ENCODE peak calls at places on chromosomes 1 and 21, in seven cellular contexts. One of them, this sample, is unnamed.

GRCh38 chr1:98870959-98871903 is 133.4 kb downstream of the PLPPR5 start:
- DNase-seq in fibroblast of pulmonary artery: peak
- DNase-seq in neural crest cell: no peak
- DNase-seq in psoas muscle: no peak
- DNase-seq in fibroblast of villous mesenchyme: no peak
- DNase-seq in lower leg skin: no peak
- DNase-seq in heart right ventricle: no peak
- DNase-seq in this sample: no peak

GRCh38 chr1:234612352-234613127 is 2.6 kb upstream of the IRF2BP2 start:
- DNase-seq in heart right ventricle: peak
- DNase-seq in psoas muscle: peak
- DNase-seq in lower leg skin: peak
- DNase-seq in neural crest cell: peak
- DNase-seq in fibroblast of villous mesenchyme: peak
- DNase-seq in fibroblast of pulmonary artery: peak
- DNase-seq in this sample: peak

GRCh38 chr1:42141978-42142377 is 11.2 kb upstream of the GUCA2B start:
- DNase-seq in psoas muscle: no peak
- DNase-seq in fibroblast of pulmonary artery: no peak
- DNase-seq in heart right ventricle: no peak
- DNase-seq in lower leg skin: peak
- DNase-seq in neural crest cell: no peak
- DNase-seq in fibroblast of villous mesenchyme: no peak
- DNase-seq in this sample: no peak

GRCh38 chr1:183881387-183882084 is 76.6 kb downstream of the RGL1 start:
- DNase-seq in fibroblast of villous mesenchyme: peak
- DNase-seq in fibroblast of pulmonary artery: peak
- DNase-seq in neural crest cell: no peak
- DNase-seq in heart right ventricle: peak
- DNase-seq in lower leg skin: no peak
- DNase-seq in psoas muscle: peak
- DNase-seq in this sample: no peak

GRCh38 chr1:204756349-204756748 is 70.8 kb upstream of the LRRN2 start:
- DNase-seq in fibroblast of pulmonary artery: no peak
- DNase-seq in neural crest cell: no peak
- DNase-seq in fibroblast of villous mesenchyme: no peak
- DNase-seq in psoas muscle: no peak
- DNase-seq in lower leg skin: no peak
- DNase-seq in heart right ventricle: no peak
- DNase-seq in this sample: no peak

GRCh38 chr1:203289281-203289981 is 15.9 kb upstream of the BTG2 start:
- DNase-seq in heart right ventricle: peak
- DNase-seq in lower leg skin: no peak
- DNase-seq in fibroblast of pulmonary artery: no peak
- DNase-seq in psoas muscle: no peak
- DNase-seq in neural crest cell: no peak
- DNase-seq in fibroblast of villous mesenchyme: no peak
- DNase-seq in this sample: peak

GRCh38 chr1:29772584-29772983 is 536.3 kb downstream of the PTPRU start:
- DNase-seq in heart right ventricle: no peak
- DNase-seq in psoas muscle: no peak
- DNase-seq in neural crest cell: no peak
- DNase-seq in fibroblast of villous mesenchyme: no peak
- DNase-seq in fibroblast of pulmonary artery: no peak
- DNase-seq in lower leg skin: peak
- DNase-seq in this sample: no peak

GRCh38 chr1:29960906-29961675 is 724.8 kb downstream of the PTPRU start:
- DNase-seq in fibroblast of pulmonary artery: no peak
- DNase-seq in lower leg skin: peak
- DNase-seq in fibroblast of villous mesenchyme: no peak
- DNase-seq in neural crest cell: peak
- DNase-seq in psoas muscle: no peak
- DNase-seq in heart right ventricle: no peak
- DNase-seq in this sample: no peak

GRCh38 chr1:7582439-7582972 is 188.6 kb upstream of the VAMP3 start:
- DNase-seq in fibroblast of villous mesenchyme: no peak
- DNase-seq in lower leg skin: peak
- DNase-seq in fibroblast of pulmonary artery: no peak
- DNase-seq in heart right ventricle: no peak
- DNase-seq in neural crest cell: no peak
- DNase-seq in psoas muscle: no peak
- DNase-seq in this sample: no peak

GRCh38 chr1:18413906-18414305 is 66.8 kb upstream of the KLHDC7A start:
- DNase-seq in psoas muscle: no peak
- DNase-seq in heart right ventricle: no peak
- DNase-seq in neural crest cell: no peak
- DNase-seq in fibroblast of pulmonary artery: no peak
- DNase-seq in fibroblast of villous mesenchyme: no peak
- DNase-seq in lower leg skin: peak
- DNase-seq in this sample: no peak

GRCh38 chr1:212396638-212397037 is 18.0 kb downstream of the PACC1 start:
- DNase-seq in lower leg skin: no peak
- DNase-seq in heart right ventricle: no peak
- DNase-seq in neural crest cell: no peak
- DNase-seq in fibroblast of pulmonary artery: peak
- DNase-seq in fibroblast of villous mesenchyme: no peak
- DNase-seq in psoas muscle: no peak
- DNase-seq in this sample: no peak

GRCh38 chr1:58209578-58209977 is 336.9 kb downstream of the OMA1 start:
- DNase-seq in lower leg skin: no peak
- DNase-seq in neural crest cell: no peak
- DNase-seq in heart right ventricle: no peak
- DNase-seq in fibroblast of villous mesenchyme: no peak
- DNase-seq in psoas muscle: no peak
- DNase-seq in fibroblast of pulmonary artery: no peak
- DNase-seq in this sample: no peak

GRCh38 chr1:84827566-84827965 is 65.4 kb downstream of the LPAR3 start:
- DNase-seq in neural crest cell: no peak
- DNase-seq in fibroblast of villous mesenchyme: no peak
- DNase-seq in heart right ventricle: no peak
- DNase-seq in fibroblast of pulmonary artery: no peak
- DNase-seq in psoas muscle: no peak
- DNase-seq in lower leg skin: no peak
- DNase-seq in this sample: no peak

GRCh38 chr1:84823991-84824390 is 69.0 kb downstream of the LPAR3 start:
- DNase-seq in neural crest cell: no peak
- DNase-seq in lower leg skin: no peak
- DNase-seq in psoas muscle: no peak
- DNase-seq in fibroblast of pulmonary artery: no peak
- DNase-seq in fibroblast of villous mesenchyme: no peak
- DNase-seq in heart right ventricle: no peak
- DNase-seq in this sample: no peak

GRCh38 chr1:4345126-4345525 is 309.3 kb upstream of the AJAP1 start:
- DNase-seq in lower leg skin: no peak
- DNase-seq in heart right ventricle: no peak
- DNase-seq in fibroblast of villous mesenchyme: no peak
- DNase-seq in psoas muscle: no peak
- DNase-seq in fibroblast of pulmonary artery: no peak
- DNase-seq in neural crest cell: no peak
- DNase-seq in this sample: no peak

GRCh38 chr1:84862810-84863251 is 30.2 kb downstream of the LPAR3 start:
- DNase-seq in heart right ventricle: no peak
- DNase-seq in fibroblast of villous mesenchyme: no peak
- DNase-seq in fibroblast of pulmonary artery: no peak
- DNase-seq in lower leg skin: no peak
- DNase-seq in psoas muscle: no peak
- DNase-seq in neural crest cell: no peak
- DNase-seq in this sample: no peak

GRCh38 chr1:14976260-14976659 is 177.3 kb upstream of the TMEM51 start:
- DNase-seq in fibroblast of pulmonary artery: no peak
- DNase-seq in fibroblast of villous mesenchyme: no peak
- DNase-seq in lower leg skin: no peak
- DNase-seq in neural crest cell: no peak
- DNase-seq in psoas muscle: no peak
- DNase-seq in heart right ventricle: no peak
- DNase-seq in this sample: no peak

GRCh38 chr1:244439391-244440032 is 12.2 kb downstream of the ADSS2 start:
- DNase-seq in neural crest cell: no peak
- DNase-seq in fibroblast of villous mesenchyme: no peak
- DNase-seq in heart right ventricle: peak
- DNase-seq in psoas muscle: no peak
- DNase-seq in lower leg skin: no peak
- DNase-seq in fibroblast of pulmonary artery: no peak
- DNase-seq in this sample: no peak

GRCh38 chr1:22137006-22137720 is 5.7 kb downstream of the WNT4 start:
- DNase-seq in psoas muscle: no peak
- DNase-seq in fibroblast of pulmonary artery: peak
- DNase-seq in lower leg skin: no peak
- DNase-seq in neural crest cell: no peak
- DNase-seq in fibroblast of villous mesenchyme: peak
- DNase-seq in heart right ventricle: no peak
- DNase-seq in this sample: no peak

GRCh38 chr1:192445849-192446489 is 129.2 kb downstream of the RGS21 start:
- DNase-seq in heart right ventricle: no peak
- DNase-seq in fibroblast of villous mesenchyme: peak
- DNase-seq in neural crest cell: peak
- DNase-seq in fibroblast of pulmonary artery: peak
- DNase-seq in psoas muscle: no peak
- DNase-seq in lower leg skin: no peak
- DNase-seq in this sample: no peak

GRCh38 chr1:13779930-13780329 is 79.9 kb downstream of the PRDM2 start:
- DNase-seq in lower leg skin: no peak
- DNase-seq in fibroblast of villous mesenchyme: no peak
- DNase-seq in psoas muscle: no peak
- DNase-seq in heart right ventricle: no peak
- DNase-seq in fibroblast of pulmonary artery: no peak
- DNase-seq in neural crest cell: no peak
- DNase-seq in this sample: no peak

DNA sequence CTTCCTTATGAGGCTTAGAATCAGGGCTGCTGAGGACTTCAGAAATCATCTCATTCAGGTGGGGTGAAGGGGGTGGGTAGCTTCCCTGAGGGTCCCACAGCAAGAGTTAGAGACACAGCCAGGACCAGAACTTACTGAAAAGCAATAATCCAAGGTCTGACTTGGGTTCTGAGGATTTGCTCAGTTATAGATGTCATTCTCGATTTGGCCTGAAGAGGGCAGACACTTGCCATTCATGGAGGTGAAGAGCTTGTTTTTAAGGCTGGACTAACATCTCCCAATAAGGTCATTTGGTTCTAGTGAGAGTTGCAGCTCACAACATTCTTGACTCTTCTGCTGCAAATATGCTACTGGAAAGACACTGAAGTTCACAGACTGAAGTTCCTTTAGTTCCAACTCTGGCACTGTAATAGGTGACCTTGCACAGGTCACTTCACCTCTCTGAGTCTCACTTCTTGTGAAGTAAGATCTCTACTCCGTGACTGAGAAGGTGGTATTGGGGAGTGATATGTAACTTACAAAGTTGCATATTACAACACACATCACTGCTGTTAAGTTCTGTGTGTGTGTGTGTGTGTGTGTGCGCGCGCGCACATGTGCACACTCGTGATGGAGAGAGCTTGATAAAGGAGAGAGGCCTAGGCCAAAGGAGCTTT is 69.8 kb upstream of the DIRAS3 start:
- DNase-seq in heart right ventricle: no peak
- DNase-seq in neural crest cell: peak
- DNase-seq in fibroblast of pulmonary artery: peak
- DNase-seq in lower leg skin: no peak
- DNase-seq in psoas muscle: no peak
- DNase-seq in fibroblast of villous mesenchyme: peak
- DNase-seq in this sample: no peak
- TF ChIP-seq CTCF in heart right ventricle: peak
- TF ChIP-seq CTCF in neural crest cell: peak
- TF ChIP-seq CTCF in fibroblast of pulmonary artery: peak
- TF ChIP-seq CTCF in lower leg skin: peak
- TF ChIP-seq CTCF in psoas muscle: peak
- TF ChIP-seq CTCF in fibroblast of villous mesenchyme: peak
- TF ChIP-seq CTCF in this sample: peak

GRCh38 chr21:28336299-28336698 is 656.4 kb downstream of the LTN1 start:
- DNase-seq in psoas muscle: no peak
- DNase-seq in fibroblast of pulmonary artery: peak
- DNase-seq in neural crest cell: no peak
- DNase-seq in lower leg skin: no peak
- DNase-seq in heart right ventricle: no peak
- DNase-seq in fibroblast of villous mesenchyme: peak
- DNase-seq in this sample: no peak
- TF ChIP-seq CTCF in psoas muscle: peak
- TF ChIP-seq CTCF in fibroblast of pulmonary artery: peak
- TF ChIP-seq CTCF in neural crest cell: peak
- TF ChIP-seq CTCF in lower leg skin: no peak
- TF ChIP-seq CTCF in heart right ventricle: peak
- TF ChIP-seq CTCF in fibroblast of villous mesenchyme: peak
- TF ChIP-seq CTCF in this sample: no peak

GRCh38 chr1:151763990-151764389 is 694 bp upstream of the MRPL9 start:
- DNase-seq in fibroblast of villous mesenchyme: no peak
- DNase-seq in heart right ventricle: no peak
- DNase-seq in psoas muscle: no peak
- DNase-seq in lower leg skin: no peak
- DNase-seq in neural crest cell: no peak
- DNase-seq in fibroblast of pulmonary artery: no peak
- DNase-seq in this sample: no peak

GRCh38 chr1:151760597-151761385 is 2.5 kb downstream of the MRPL9 start:
- DNase-seq in psoas muscle: no peak
- DNase-seq in heart right ventricle: no peak
- DNase-seq in fibroblast of villous mesenchyme: no peak
- DNase-seq in lower leg skin: no peak
- DNase-seq in neural crest cell: no peak
- DNase-seq in fibroblast of pulmonary artery: no peak
- DNase-seq in this sample: no peak

GRCh38 chr1:151759241-151759640 is 4.1 kb downstream of the MRPL9 start:
- DNase-seq in neural crest cell: no peak
- DNase-seq in psoas muscle: no peak
- DNase-seq in lower leg skin: no peak
- DNase-seq in heart right ventricle: no peak
- DNase-seq in fibroblast of pulmonary artery: no peak
- DNase-seq in fibroblast of villous mesenchyme: no peak
- DNase-seq in this sample: no peak

GRCh38 chr1:151762941-151763921 is at the start of gene MRPL9:
- DNase-seq in fibroblast of pulmonary artery: peak
- DNase-seq in heart right ventricle: peak
- DNase-seq in neural crest cell: peak
- DNase-seq in lower leg skin: peak
- DNase-seq in psoas muscle: peak
- DNase-seq in fibroblast of villous mesenchyme: peak
- DNase-seq in this sample: peak
- TF ChIP-seq CTCF in fibroblast of pulmonary artery: no peak
- TF ChIP-seq CTCF in heart right ventricle: no peak
- TF ChIP-seq CTCF in neural crest cell: peak
- TF ChIP-seq CTCF in lower leg skin: no peak
- TF ChIP-seq CTCF in psoas muscle: no peak
- TF ChIP-seq CTCF in fibroblast of villous mesenchyme: peak
- TF ChIP-seq CTCF in this sample: no peak

DNA sequence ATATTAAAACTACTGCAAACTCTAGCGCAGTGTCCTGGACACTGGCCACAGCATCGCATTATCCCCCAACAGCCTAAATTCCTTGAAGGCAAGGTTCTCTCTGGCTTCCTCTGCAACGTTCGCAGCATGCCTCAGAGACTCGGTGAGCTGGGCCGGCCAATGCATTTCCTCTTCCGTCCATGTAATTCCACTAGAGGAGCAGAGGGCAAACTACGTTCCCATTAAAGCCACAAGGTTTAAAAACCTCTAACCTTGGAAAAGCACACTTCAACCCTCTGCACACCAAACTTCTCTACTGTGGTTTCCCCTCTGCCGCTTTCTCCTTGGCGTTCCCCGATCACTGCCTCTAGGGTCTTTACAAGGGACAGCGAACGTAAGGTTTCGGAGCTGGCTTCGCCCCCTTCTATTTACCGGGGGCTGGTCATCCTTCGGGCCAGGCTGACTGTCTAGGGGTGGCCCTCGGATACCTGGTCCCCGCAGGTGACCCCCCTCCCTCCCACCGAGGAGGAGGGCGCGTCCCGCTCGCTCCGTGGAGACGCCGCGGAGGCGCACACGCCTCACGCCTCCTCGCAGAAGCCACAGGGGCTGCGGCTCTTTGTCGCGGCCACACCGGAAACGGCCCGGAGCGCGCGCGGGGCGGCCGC is 451 bp upstream of the SMYD2 start:
- DNase-seq in fibroblast of villous mesenchyme: peak
- DNase-seq in neural crest cell: peak
- DNase-seq in psoas muscle: peak
- DNase-seq in lower leg skin: peak
- DNase-seq in fibroblast of pulmonary artery: peak
- DNase-seq in heart right ventricle: peak
- DNase-seq in this sample: no peak
- TF ChIP-seq CTCF in fibroblast of villous mesenchyme: no peak
- TF ChIP-seq CTCF in neural crest cell: peak
- TF ChIP-seq CTCF in psoas muscle: no peak
- TF ChIP-seq CTCF in lower leg skin: no peak
- TF ChIP-seq CTCF in fibroblast of pulmonary artery: no peak
- TF ChIP-seq CTCF in heart right ventricle: no peak
- TF ChIP-seq CTCF in this sample: no peak

This sample was measured in activated B cell treated with CpG ODN at 0.5 μM for 24 hours.